ENCODE peak calls at places on chromosomes 3 and 15, in six cellular contexts. G, U, Y, A, S and H are unnamed samples.

GRCh38 chr15:77527164-77527778 is 105.4 kb downstream of the LINGO1 start:
- DNase-seq in G (peak), U (peak), Y (no peak), A (no peak), S (no peak), H (no peak)

GRCh38 chr15:88090406-88091085 is 166.0 kb downstream of the NTRK3 start:
- DNase-seq in G (no peak), U (no peak), Y (no peak), A (no peak), S (no peak), H (no peak)

GRCh38 chr15:85086855-85087254 is 105.2 kb downstream of the PDE8A start:
- DNase-seq in G (no peak), U (no peak), Y (no peak), A (no peak), S (no peak), H (no peak)

GRCh38 chr15:69324031-69324430 is 25.3 kb downstream of the PAQR5 start:
- DNase-seq in G (no peak), U (no peak), Y (no peak), A (no peak), S (no peak), H (no peak)

GRCh38 chr3:82157952-82158351 is 396.5 kb upstream of the GBE1 start:
- DNase-seq in G (peak), U (no peak), Y (peak), A (no peak), S (peak), H (no peak)

GRCh38 chr3:50123394-50124361 is 31.4 kb upstream of the SEMA3F start:
- DNase-seq in G (no peak), U (no peak), Y (no peak), A (no peak), S (no peak), H (no peak)

GRCh38 chr3:99781761-99782160 is 35.9 kb upstream of the CMSS1 start:
- DNase-seq in G (peak), U (no peak), Y (peak), A (no peak), S (peak), H (no peak)

GRCh38 chr3:150236683-150237082 is 171.4 kb upstream of the TSC22D2 start:
- DNase-seq in G (no peak), U (no peak), Y (peak), A (no peak), S (no peak), H (no peak)

GRCh38 chr3:39848365-39848764 is 39.0 kb downstream of the MYRIP start:
- DNase-seq in G (no peak), U (no peak), Y (no peak), A (no peak), S (no peak), H (no peak)

GRCh38 chr3:197031315-197032285 is 2.0 kb upstream of the MELTF start:
- DNase-seq in G (peak), U (peak), Y (peak), A (no peak), S (peak), H (no peak)

GRCh38 chr15:65666257-65666656 is 44.5 kb downstream of the SLC24A1 start:
- DNase-seq in G (peak), U (no peak), Y (no peak), A (no peak), S (peak), H (no peak)